ENCODE peak calls at places on chromosome 12, in five cellular contexts. One of them, this sample, is unnamed.

GRCh38 chr12:108969622-108970021 is 51.2 kb downstream of the SVOP start:
- DNase-seq in heart right ventricle: no peak
- DNase-seq in neural progenitor cell: no peak
- DNase-seq in B cell: no peak
- DNase-seq in stomach: no peak
- DNase-seq in this sample: no peak

GRCh38 chr12:62834971-62835547 is 99.9 kb downstream of the PPM1H start:
- DNase-seq in B cell: no peak
- DNase-seq in stomach: no peak
- DNase-seq in heart right ventricle: no peak
- DNase-seq in neural progenitor cell: no peak
- DNase-seq in this sample: no peak

GRCh38 chr12:54413284-54414190 is 5.5 kb downstream of the ITGA5 start:
- DNase-seq in neural progenitor cell: no peak
- DNase-seq in heart right ventricle: peak; percentile 60
- DNase-seq in stomach: peak; percentile 37
- DNase-seq in B cell: peak; percentile 81
- DNase-seq in this sample: peak; percentile 74

GRCh38 chr12:76623929-76624328 is 64.4 kb upstream of the OSBPL8 start:
- DNase-seq in B cell: no peak
- DNase-seq in stomach: no peak
- DNase-seq in neural progenitor cell: no peak
- DNase-seq in heart right ventricle: no peak
- DNase-seq in this sample: no peak

GRCh38 chr12:53696655-53697321 is 20.9 kb upstream of the ATP5MC2 start:
- DNase-seq in B cell: no peak
- DNase-seq in neural progenitor cell: no peak
- DNase-seq in heart right ventricle: no peak
- DNase-seq in stomach: no peak
- DNase-seq in this sample: no peak

GRCh38 chr12:115118177-115118724 is 434.3 kb upstream of the TBX3 start:
- DNase-seq in neural progenitor cell: no peak
- DNase-seq in stomach: no peak
- DNase-seq in B cell: no peak
- DNase-seq in heart right ventricle: no peak
- DNase-seq in this sample: no peak

GRCh38 chr12:29552324-29552927 is 54.9 kb upstream of the OVCH1 start:
- DNase-seq in B cell: peak; percentile 46
- DNase-seq in heart right ventricle: peak; percentile 75
- DNase-seq in stomach: peak; percentile 74
- DNase-seq in neural progenitor cell: peak; percentile 70
- DNase-seq in this sample: peak; percentile 42

GRCh38 chr12:104733717-104734175 is 224.3 kb downstream of the SLC41A2 start:
- DNase-seq in heart right ventricle: no peak
- DNase-seq in stomach: no peak
- DNase-seq in neural progenitor cell: peak; percentile 51
- DNase-seq in B cell: no peak
- DNase-seq in this sample: no peak

GRCh38 chr12:26732010-26732908 is 100.7 kb downstream of the ITPR2 start:
- DNase-seq in stomach: no peak
- DNase-seq in neural progenitor cell: no peak
- DNase-seq in heart right ventricle: no peak
- DNase-seq in B cell: no peak
- DNase-seq in this sample: no peak

GRCh38 chr12:64461634-64462414 is 9.9 kb downstream of the TBK1 start:
- DNase-seq in stomach: no peak
- DNase-seq in heart right ventricle: no peak
- DNase-seq in neural progenitor cell: no peak
- DNase-seq in B cell: no peak
- DNase-seq in this sample: no peak

GRCh38 chr12:63802012-63802608 is 22.4 kb downstream of the RXYLT1 start:
- DNase-seq in stomach: no peak
- DNase-seq in neural progenitor cell: peak; percentile 24
- DNase-seq in heart right ventricle: no peak
- DNase-seq in B cell: no peak
- DNase-seq in this sample: no peak

GRCh38 chr12:78002878-78003277 is 172.2 kb downstream of the NAV3 start:
- DNase-seq in neural progenitor cell: no peak
- DNase-seq in stomach: no peak
- DNase-seq in heart right ventricle: no peak
- DNase-seq in B cell: no peak
- DNase-seq in this sample: no peak

GRCh38 chr12:5437122-5437521 is 5.2 kb downstream of the NTF3 start:
- DNase-seq in heart right ventricle: peak; percentile 46
- DNase-seq in B cell: no peak
- DNase-seq in neural progenitor cell: no peak
- DNase-seq in stomach: no peak
- DNase-seq in this sample: no peak

GRCh38 chr12:76976777-76977465 is 88.4 kb downstream of the E2F7 start:
- DNase-seq in stomach: no peak
- DNase-seq in B cell: no peak
- DNase-seq in neural progenitor cell: no peak
- DNase-seq in heart right ventricle: no peak
- DNase-seq in this sample: no peak

GRCh38 chr12:132009336-132009859 is 59.7 kb downstream of the EP400 start:
- DNase-seq in B cell: no peak
- DNase-seq in heart right ventricle: no peak
- DNase-seq in neural progenitor cell: no peak
- DNase-seq in stomach: no peak
- DNase-seq in this sample: no peak

GRCh38 chr12:27246774-27247173 is 2.7 kb downstream of the STK38L start:
- DNase-seq in neural progenitor cell: no peak
- DNase-seq in heart right ventricle: no peak
- DNase-seq in stomach: no peak
- DNase-seq in B cell: no peak
- DNase-seq in this sample: no peak

GRCh38 chr12:34391771-34392581 is 369.7 kb downstream of the ALG10 start:
- DNase-seq in B cell: no peak
- DNase-seq in heart right ventricle: no peak
- DNase-seq in neural progenitor cell: no peak
- DNase-seq in stomach: peak; percentile 11
- DNase-seq in this sample: no peak

GRCh38 chr12:79983969-79984629 is 49.2 kb upstream of the PPP1R12A start:
- DNase-seq in stomach: no peak
- DNase-seq in neural progenitor cell: peak; percentile 42
- DNase-seq in B cell: no peak
- DNase-seq in heart right ventricle: no peak
- DNase-seq in this sample: no peak

GRCh38 chr12:80190001-80190400 is 90.7 kb downstream of the OTOGL start:
- DNase-seq in stomach: no peak
- DNase-seq in neural progenitor cell: no peak
- DNase-seq in B cell: no peak
- DNase-seq in heart right ventricle: no peak
- DNase-seq in this sample: no peak

GRCh38 chr12:1662761-1663439 is 28.0 kb upstream of the ADIPOR2 start:
- DNase-seq in stomach: peak; percentile 73
- DNase-seq in heart right ventricle: peak; percentile 32
- DNase-seq in neural progenitor cell: peak; percentile 89
- DNase-seq in B cell: no peak
- DNase-seq in this sample: peak; percentile 17

GRCh38 chr12:26271889-26272492 is 76.6 kb downstream of the SSPN start:
- DNase-seq in heart right ventricle: peak; percentile 87
- DNase-seq in neural progenitor cell: no peak
- DNase-seq in stomach: peak; percentile 81
- DNase-seq in B cell: no peak
- DNase-seq in this sample: no peak

GRCh38 chr12:92107621-92108131 is 38.0 kb downstream of the BTG1 start:
- DNase-seq in neural progenitor cell: peak; percentile 47
- DNase-seq in stomach: no peak
- DNase-seq in B cell: no peak
- DNase-seq in heart right ventricle: no peak
- DNase-seq in this sample: no peak

GRCh38 chr12:58920102-58920955 is at the start of gene LRIG3:
- DNase-seq in heart right ventricle: peak; percentile 90
- DNase-seq in neural progenitor cell: peak; percentile 92
- DNase-seq in stomach: peak; percentile 91
- DNase-seq in B cell: no peak
- DNase-seq in this sample: no peak

GRCh38 chr12:39503445-39503844 is 60.5 kb upstream of the KIF21A start:
- DNase-seq in heart right ventricle: no peak
- DNase-seq in stomach: no peak
- DNase-seq in neural progenitor cell: no peak
- DNase-seq in B cell: no peak
- DNase-seq in this sample: no peak
- TF ChIP-seq CTCF in heart right ventricle: no peak
- TF ChIP-seq CTCF in stomach: no peak
- TF ChIP-seq CTCF in neural progenitor cell: no peak
- TF ChIP-seq CTCF in B cell: no peak
- TF ChIP-seq CTCF in this sample: no peak

DNA sequence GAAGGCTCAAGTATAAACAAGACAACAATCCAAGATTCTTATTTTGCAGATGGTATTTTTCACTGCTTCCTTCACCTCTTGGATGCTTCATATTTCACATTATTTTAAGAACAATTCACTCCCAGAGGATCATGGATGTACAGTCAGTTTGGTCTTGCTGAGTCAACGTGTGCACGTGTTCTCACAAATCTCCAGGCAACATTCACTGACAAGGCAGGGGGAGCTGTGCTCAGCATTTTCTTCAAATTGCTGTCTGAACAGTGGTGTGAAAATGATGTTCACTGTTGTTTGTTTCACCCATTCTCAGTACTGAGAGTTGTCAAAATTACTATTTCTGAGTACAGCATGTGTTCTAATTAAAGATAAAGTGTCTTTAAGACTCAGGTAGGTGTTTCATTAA is 118.3 kb upstream of the SLC38A4 start:
- DNase-seq in neural progenitor cell: no peak
- DNase-seq in heart right ventricle: no peak
- DNase-seq in stomach: no peak
- DNase-seq in B cell: no peak
- DNase-seq in this sample: no peak
- TF ChIP-seq CTCF in neural progenitor cell: peak; percentile 21
- TF ChIP-seq CTCF in heart right ventricle: peak; percentile 33
- TF ChIP-seq CTCF in stomach: no peak
- TF ChIP-seq CTCF in B cell: no peak
- TF ChIP-seq CTCF in this sample: no peak

GRCh38 chr12:94748726-94749421 is 98.5 kb upstream of the TMCC3 start:
- DNase-seq in heart right ventricle: no peak
- DNase-seq in stomach: no peak
- DNase-seq in B cell: no peak
- DNase-seq in neural progenitor cell: no peak
- DNase-seq in this sample: no peak

GRCh38 chr12:94753071-94753779 is 102.9 kb upstream of the TMCC3 start:
- DNase-seq in neural progenitor cell: peak; percentile 57
- DNase-seq in stomach: no peak
- DNase-seq in B cell: no peak
- DNase-seq in heart right ventricle: no peak
- DNase-seq in this sample: no peak

GRCh38 chr12:94749890-94750289 is 99.5 kb upstream of the TMCC3 start:
- DNase-seq in heart right ventricle: no peak
- DNase-seq in neural progenitor cell: no peak
- DNase-seq in B cell: no peak
- DNase-seq in stomach: no peak
- DNase-seq in this sample: no peak

GRCh38 chr12:94750891-94751290 is 100.5 kb upstream of the TMCC3 start:
- DNase-seq in stomach: no peak
- DNase-seq in heart right ventricle: no peak
- DNase-seq in B cell: no peak
- DNase-seq in neural progenitor cell: no peak
- DNase-seq in this sample: no peak

GRCh38 chr12:94754653-94755052 is 104.3 kb upstream of the TMCC3 start:
- DNase-seq in heart right ventricle: no peak
- DNase-seq in stomach: no peak
- DNase-seq in neural progenitor cell: no peak
- DNase-seq in B cell: no peak
- DNase-seq in this sample: no peak
- TF ChIP-seq CTCF in heart right ventricle: peak; percentile 31
- TF ChIP-seq CTCF in stomach: no peak
- TF ChIP-seq CTCF in neural progenitor cell: no peak
- TF ChIP-seq CTCF in B cell: no peak
- TF ChIP-seq CTCF in this sample: no peak

GRCh38 chr12:24960222-24960855 is 11.4 kb upstream of the BCAT1 start:
- DNase-seq in B cell: peak; percentile 51
- DNase-seq in heart right ventricle: no peak
- DNase-seq in stomach: no peak
- DNase-seq in neural progenitor cell: peak; percentile 61
- DNase-seq in this sample: no peak
- TF ChIP-seq CTCF in B cell: peak; percentile 47
- TF ChIP-seq CTCF in heart right ventricle: peak; percentile 15
- TF ChIP-seq CTCF in stomach: peak; percentile 25
- TF ChIP-seq CTCF in neural progenitor cell: peak; percentile 66
- TF ChIP-seq CTCF in this sample: no peak

GRCh38 chr12:101939306-101939705 is 61.9 kb downstream of the DRAM1 start:
- DNase-seq in heart right ventricle: no peak
- DNase-seq in B cell: no peak
- DNase-seq in neural progenitor cell: no peak
- DNase-seq in stomach: no peak
- DNase-seq in this sample: no peak

GRCh38 chr12:101931498-101932326 is 54.3 kb downstream of the DRAM1 start:
- DNase-seq in neural progenitor cell: no peak
- DNase-seq in B cell: peak; percentile 58
- DNase-seq in stomach: no peak
- DNase-seq in heart right ventricle: no peak
- DNase-seq in this sample: no peak

GRCh38 chr12:101933866-101934514 is 56.6 kb downstream of the DRAM1 start:
- DNase-seq in stomach: no peak
- DNase-seq in B cell: no peak
- DNase-seq in heart right ventricle: no peak
- DNase-seq in neural progenitor cell: no peak
- DNase-seq in this sample: no peak

GRCh38 chr12:101939856-101940265 is 62.5 kb downstream of the DRAM1 start:
- DNase-seq in stomach: peak; percentile 60
- DNase-seq in B cell: peak; percentile 77
- DNase-seq in neural progenitor cell: peak; percentile 84
- DNase-seq in heart right ventricle: peak; percentile 50
- DNase-seq in this sample: peak; percentile 28

GRCh38 chr12:101935769-101936741 is 58.7 kb downstream of the DRAM1 start:
- DNase-seq in B cell: peak; percentile 64
- DNase-seq in heart right ventricle: peak; percentile 66
- DNase-seq in stomach: no peak
- DNase-seq in neural progenitor cell: no peak
- DNase-seq in this sample: no peak
- TF ChIP-seq CTCF in B cell: no peak
- TF ChIP-seq CTCF in heart right ventricle: no peak
- TF ChIP-seq CTCF in stomach: no peak
- TF ChIP-seq CTCF in neural progenitor cell: no peak
- TF ChIP-seq CTCF in this sample: no peak

DNA sequence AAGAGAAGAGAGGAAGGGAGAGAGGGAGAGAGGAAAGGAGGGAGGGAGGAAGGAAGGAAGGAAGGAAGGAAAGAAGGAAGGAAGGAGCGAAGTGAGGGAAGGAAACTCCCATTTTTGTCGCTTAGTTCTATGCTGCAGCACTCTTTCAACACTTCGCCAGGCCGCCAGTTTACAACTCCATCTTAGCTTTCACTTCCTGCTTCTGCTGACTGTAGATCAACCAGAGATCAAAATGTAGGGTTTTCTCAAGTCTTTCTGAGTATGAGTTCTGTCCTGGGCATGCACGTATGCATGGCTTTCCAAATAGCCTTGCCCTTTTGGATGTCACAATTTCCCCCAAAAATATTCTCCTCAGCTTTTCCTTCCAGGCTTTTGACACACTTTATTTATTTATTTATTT is 723.4 kb downstream of the TRHDE start:
- DNase-seq in stomach: no peak
- DNase-seq in heart right ventricle: no peak
- DNase-seq in neural progenitor cell: no peak
- DNase-seq in B cell: no peak
- DNase-seq in this sample: no peak
- TF ChIP-seq CTCF in stomach: no peak
- TF ChIP-seq CTCF in heart right ventricle: no peak
- TF ChIP-seq CTCF in neural progenitor cell: no peak
- TF ChIP-seq CTCF in B cell: no peak
- TF ChIP-seq CTCF in this sample: no peak

GRCh38 chr12:122946690-122947271 is 19.5 kb downstream of the ABCB9 start:
- DNase-seq in heart right ventricle: peak; percentile 73
- DNase-seq in B cell: peak; percentile 71
- DNase-seq in neural progenitor cell: peak; percentile 31
- DNase-seq in stomach: peak; percentile 85
- DNase-seq in this sample: peak; percentile 23
- TF ChIP-seq CTCF in heart right ventricle: peak; percentile 39
- TF ChIP-seq CTCF in B cell: no peak
- TF ChIP-seq CTCF in neural progenitor cell: no peak
- TF ChIP-seq CTCF in stomach: no peak
- TF ChIP-seq CTCF in this sample: no peak